ENCODE peak calls at places on chromosomes 13 and 19, in five cellular contexts. One of them, this sample, is unnamed.

GRCh38 chr19:18737954-18738351 is 53.2 kb downstream of the COMP start:
- DNase-seq in K562: no peak
- DNase-seq in HepG2: peak
- DNase-seq in WTC11: no peak
- DNase-seq in H1: no peak
- DNase-seq in this sample: no peak

GRCh38 chr13:84843368-84843767 is 955.9 kb downstream of the SLITRK6 start:
- DNase-seq in K562: no peak
- DNase-seq in HepG2: no peak
- DNase-seq in WTC11: no peak
- DNase-seq in H1: no peak
- DNase-seq in this sample: no peak

GRCh38 chr13:67574320-67575233 is 344.4 kb upstream of the PCDH9 start:
- DNase-seq in K562: no peak
- DNase-seq in HepG2: no peak
- DNase-seq in WTC11: no peak
- DNase-seq in H1: no peak
- DNase-seq in this sample: no peak

GRCh38 chr13:79936368-79937136 is 404.4 kb downstream of the SPRY2 start:
- DNase-seq in K562: no peak
- DNase-seq in HepG2: peak
- DNase-seq in WTC11: no peak
- DNase-seq in H1: no peak
- DNase-seq in this sample: no peak

GRCh38 chr13:106373304-106373988 is 162.0 kb downstream of the EFNB2 start:
- DNase-seq in K562: no peak
- DNase-seq in HepG2: no peak
- DNase-seq in WTC11: no peak
- DNase-seq in H1: no peak
- DNase-seq in this sample: no peak

GRCh38 chr19:48961051-48961649 is 4.0 kb upstream of the FTL start:
- DNase-seq in K562: no peak
- DNase-seq in HepG2: peak
- DNase-seq in WTC11: no peak
- DNase-seq in H1: no peak
- DNase-seq in this sample: no peak

GRCh38 chr19:41327499-41328156 is 17.7 kb downstream of the CCDC97 start:
- DNase-seq in K562: peak
- DNase-seq in HepG2: no peak
- DNase-seq in WTC11: peak
- DNase-seq in H1: no peak
- DNase-seq in this sample: no peak

GRCh38 chr19:4115818-4116385 is 8.0 kb downstream of the MAP2K2 start:
- DNase-seq in K562: no peak
- DNase-seq in HepG2: no peak
- DNase-seq in WTC11: no peak
- DNase-seq in H1: no peak
- DNase-seq in this sample: no peak

GRCh38 chr13:27182844-27183497 is 11.4 kb upstream of the USP12 start:
- DNase-seq in K562: peak
- DNase-seq in HepG2: peak
- DNase-seq in WTC11: no peak
- DNase-seq in H1: no peak
- DNase-seq in this sample: no peak

GRCh38 chr13:33033361-33033812 is 17.2 kb downstream of the KL start:
- DNase-seq in K562: no peak
- DNase-seq in HepG2: no peak
- DNase-seq in WTC11: no peak
- DNase-seq in H1: no peak
- DNase-seq in this sample: no peak

GRCh38 chr19:41882568-41883462 is at the start of gene ARHGEF1:
- DNase-seq in K562: peak
- DNase-seq in HepG2: no peak
- DNase-seq in WTC11: peak
- DNase-seq in H1: no peak
- DNase-seq in this sample: no peak

GRCh38 chr13:39777527-39778061 is 122.1 kb downstream of the COG6 start:
- DNase-seq in K562: no peak
- DNase-seq in HepG2: no peak
- DNase-seq in WTC11: no peak
- DNase-seq in H1: no peak
- DNase-seq in this sample: no peak

GRCh38 chr13:48231080-48231479 is 1.9 kb upstream of the ITM2B start:
- DNase-seq in K562: no peak
- DNase-seq in HepG2: no peak
- DNase-seq in WTC11: no peak
- DNase-seq in H1: no peak
- DNase-seq in this sample: no peak

GRCh38 chr13:50762969-50763568 is 80.4 kb downstream of the DLEU7 start:
- DNase-seq in K562: no peak
- DNase-seq in HepG2: no peak
- DNase-seq in WTC11: no peak
- DNase-seq in H1: no peak
- DNase-seq in this sample: no peak

GRCh38 chr19:6276447-6276846 is 3.3 kb downstream of the MLLT1 start:
- DNase-seq in K562: peak
- DNase-seq in HepG2: no peak
- DNase-seq in WTC11: no peak
- DNase-seq in H1: no peak
- DNase-seq in this sample: no peak

GRCh38 chr13:71867101-71867814 is at the start of gene DACH1:
- DNase-seq in K562: peak
- DNase-seq in HepG2: peak
- DNase-seq in WTC11: peak
- DNase-seq in H1: no peak
- DNase-seq in this sample: no peak

GRCh38 chr19:50333737-50334617 is 4.8 kb upstream of the KCNC3 start:
- DNase-seq in K562: peak
- DNase-seq in HepG2: no peak
- DNase-seq in WTC11: peak
- DNase-seq in H1: no peak
- DNase-seq in this sample: no peak

GRCh38 chr13:27793377-27794074 is 1.2 kb downstream of the GSX1 start:
- DNase-seq in K562: no peak
- DNase-seq in HepG2: no peak
- DNase-seq in WTC11: peak
- DNase-seq in H1: no peak
- DNase-seq in this sample: no peak

GRCh38 chr19:10551698-10552301 is 8.1 kb downstream of the ATG4D start:
- DNase-seq in K562: no peak
- DNase-seq in HepG2: no peak
- DNase-seq in WTC11: peak
- DNase-seq in H1: no peak
- DNase-seq in this sample: no peak

GRCh38 chr19:6100284-6100915 is 9.9 kb downstream of the RFX2 start:
- DNase-seq in K562: peak
- DNase-seq in HepG2: no peak
- DNase-seq in WTC11: no peak
- DNase-seq in H1: no peak
- DNase-seq in this sample: no peak

GRCh38 chr13:100550433-100550832 is 38.2 kb downstream of the GGACT start:
- DNase-seq in K562: no peak
- DNase-seq in HepG2: no peak
- DNase-seq in WTC11: no peak
- DNase-seq in H1: no peak
- DNase-seq in this sample: no peak

GRCh38 chr19:18298601-18299000 is 17.2 kb upstream of the JUND start:
- DNase-seq in K562: no peak
- DNase-seq in HepG2: no peak
- DNase-seq in WTC11: no peak
- DNase-seq in H1: no peak
- DNase-seq in this sample: no peak

GRCh38 chr19:51809787-51810186 is 14.8 kb downstream of the FPR3 start:
- DNase-seq in K562: no peak
- DNase-seq in HepG2: peak
- DNase-seq in WTC11: no peak
- DNase-seq in H1: no peak
- DNase-seq in this sample: no peak

GRCh38 chr13:111564657-111565056 is 244.2 kb downstream of the TEX29 start:
- DNase-seq in K562: no peak
- DNase-seq in HepG2: no peak
- DNase-seq in WTC11: no peak
- DNase-seq in H1: no peak
- DNase-seq in this sample: no peak

GRCh38 chr13:110913322-110913721 is 1.5 kb downstream of the ANKRD10 start:
- DNase-seq in K562: no peak
- DNase-seq in HepG2: peak
- DNase-seq in WTC11: no peak
- DNase-seq in H1: no peak
- DNase-seq in this sample: no peak

GRCh38 chr19:55304980-55305379 is 20.2 kb downstream of the TMEM150B start:
- DNase-seq in K562: peak
- DNase-seq in HepG2: no peak
- DNase-seq in WTC11: peak
- DNase-seq in H1: no peak
- DNase-seq in this sample: no peak

GRCh38 chr19:34217952-34218817 is 36.2 kb upstream of the GARRE1 start:
- DNase-seq in K562: peak
- DNase-seq in HepG2: no peak
- DNase-seq in WTC11: no peak
- DNase-seq in H1: no peak
- DNase-seq in this sample: peak

GRCh38 chr13:100423375-100423774 is 165.2 kb downstream of the GGACT start:
- DNase-seq in K562: no peak
- DNase-seq in HepG2: no peak
- DNase-seq in WTC11: no peak
- DNase-seq in H1: no peak
- DNase-seq in this sample: no peak

GRCh38 chr19:7618366-7618765 is 11.0 kb downstream of the XAB2 start:
- DNase-seq in K562: no peak
- DNase-seq in HepG2: peak
- DNase-seq in WTC11: no peak
- DNase-seq in H1: no peak
- DNase-seq in this sample: no peak

GRCh38 chr13:88248393-88248792 is 577.2 kb downstream of the SLITRK5 start:
- DNase-seq in K562: no peak
- DNase-seq in HepG2: no peak
- DNase-seq in WTC11: peak
- DNase-seq in H1: no peak
- DNase-seq in this sample: no peak

GRCh38 chr13:34247596-34247995 is 429.6 kb downstream of the RFC3 start:
- DNase-seq in K562: no peak
- DNase-seq in HepG2: no peak
- DNase-seq in WTC11: no peak
- DNase-seq in H1: no peak
- DNase-seq in this sample: no peak

GRCh38 chr13:75481176-75482069 is 546 bp downstream of the TBC1D4 start:
- DNase-seq in K562: peak
- DNase-seq in HepG2: no peak
- DNase-seq in WTC11: peak
- DNase-seq in H1: no peak
- DNase-seq in this sample: no peak

GRCh38 chr19:40791996-40792395 is 7.0 kb upstream of the EGLN2 start:
- DNase-seq in K562: no peak
- DNase-seq in HepG2: no peak
- DNase-seq in WTC11: no peak
- DNase-seq in H1: no peak
- DNase-seq in this sample: no peak

GRCh38 chr19:44741841-44742352 is 6.6 kb upstream of the BCL3 start:
- DNase-seq in K562: peak
- DNase-seq in HepG2: peak
- DNase-seq in WTC11: no peak
- DNase-seq in H1: no peak
- DNase-seq in this sample: no peak
- TF ChIP-seq ATF2 in K562: no peak
- TF ChIP-seq ATF2 in HepG2: no peak
- TF ChIP-seq ATF2 in WTC11: no peak
- TF ChIP-seq ATF2 in H1: no peak
- TF ChIP-seq ATF2 in this sample: no peak

GRCh38 chr19:57473646-57474045 is 3.7 kb downstream of the ZNF772 start:
- DNase-seq in K562: no peak
- DNase-seq in HepG2: no peak
- DNase-seq in WTC11: no peak
- DNase-seq in H1: no peak
- DNase-seq in this sample: no peak

DNA sequence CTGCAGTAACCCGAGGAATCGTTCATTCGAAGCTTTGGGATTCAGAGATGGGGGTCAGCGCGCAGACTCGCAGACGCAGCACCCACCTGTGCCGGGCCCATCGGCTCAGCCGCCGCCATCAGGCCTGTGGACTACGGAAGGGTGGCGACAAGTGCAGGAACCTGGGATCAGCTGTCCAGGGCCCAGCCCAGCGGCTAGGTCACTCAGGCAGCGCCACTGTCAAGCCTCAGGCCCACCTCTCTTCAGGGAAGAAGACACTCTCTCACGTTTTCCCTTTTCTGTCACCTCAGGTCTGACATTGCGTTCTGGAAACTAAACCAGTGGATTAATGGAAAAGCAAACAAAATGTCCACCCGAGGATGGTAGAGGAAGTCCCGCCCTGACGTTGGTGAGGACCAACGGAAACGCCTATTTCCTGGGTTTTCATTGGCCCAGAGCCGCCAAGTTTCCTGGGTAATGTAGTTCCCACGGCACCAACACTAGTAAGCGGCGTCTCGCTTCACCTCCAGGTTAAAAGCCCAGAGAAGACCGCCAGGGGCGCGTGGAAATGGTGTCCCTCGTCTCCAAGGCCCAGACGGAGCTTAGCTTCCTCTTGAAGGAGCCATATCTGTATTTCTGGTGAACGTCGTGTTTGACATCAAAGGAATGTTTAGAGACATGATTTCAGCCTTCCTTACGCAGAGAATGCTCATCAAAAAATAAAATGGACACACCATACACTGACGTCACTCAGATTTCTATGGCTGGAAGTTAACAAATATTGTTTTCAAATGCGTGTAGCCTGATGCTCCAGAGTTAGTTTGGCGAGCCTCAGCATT is at the start of gene ZNF772:
- DNase-seq in K562: peak
- DNase-seq in HepG2: peak
- DNase-seq in WTC11: peak
- DNase-seq in H1: peak
- DNase-seq in this sample: peak
- TF ChIP-seq CTCF in K562: peak
- TF ChIP-seq CTCF in HepG2: peak
- TF ChIP-seq CTCF in WTC11: no peak
- TF ChIP-seq CTCF in H1: peak
- TF ChIP-seq CTCF in this sample: peak

DNA sequence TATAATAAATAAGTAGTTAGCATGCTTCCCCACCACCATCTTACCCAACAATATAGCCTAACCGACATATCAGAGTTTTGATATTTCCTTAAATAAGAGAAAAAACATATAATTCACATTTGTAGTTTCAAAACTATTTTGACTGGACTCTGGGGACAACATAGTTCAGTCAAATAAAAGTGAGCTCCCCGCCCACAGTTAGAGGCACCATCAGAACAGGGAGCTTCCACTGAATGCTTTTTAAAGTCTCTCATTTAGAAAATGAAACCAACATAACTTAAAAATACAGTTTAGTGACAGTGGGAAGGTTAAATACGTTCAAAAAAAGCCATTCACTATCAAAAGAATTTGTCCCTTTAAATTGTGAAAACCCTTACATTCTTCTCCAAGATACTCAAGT is 92.8 kb downstream of the EPSTI1 start:
- DNase-seq in K562: no peak
- DNase-seq in HepG2: no peak
- DNase-seq in WTC11: no peak
- DNase-seq in H1: no peak
- DNase-seq in this sample: peak
- TF ChIP-seq ATF2 in K562: no peak
- TF ChIP-seq ATF2 in HepG2: no peak
- TF ChIP-seq ATF2 in WTC11: no peak
- TF ChIP-seq ATF2 in H1: no peak
- TF ChIP-seq ATF2 in this sample: no peak

GRCh38 chr13:41017153-41017552 is 2.0 kb downstream of the ELF1 start:
- DNase-seq in K562: no peak
- DNase-seq in HepG2: no peak
- DNase-seq in WTC11: no peak
- DNase-seq in H1: no peak
- DNase-seq in this sample: no peak
- TF ChIP-seq CTCF in K562: no peak
- TF ChIP-seq CTCF in HepG2: no peak
- TF ChIP-seq CTCF in WTC11: no peak
- TF ChIP-seq CTCF in H1: no peak
- TF ChIP-seq CTCF in this sample: no peak

This sample was measured in GM12878.